ENCODE peak calls at places on chromosomes 1 and 21, in seven cellular contexts. A is AG04450, N is brain microvascular endothelial cell, U is Peyer's patch, I is progenitor cell of endocrine pancreas, V is AG10803, E is cardiac fibroblast. D is an unnamed sample.

GRCh38 chr1:155812878-155813277 is 44.1 kb downstream of the GON4L start:
- DNase-seq in U (no peak), V (no peak), I (no peak), E (no peak), A (no peak), N (no peak), D (no peak)

GRCh38 chr1:40919475-40920011 is 57.4 kb upstream of the CITED4 start:
- DNase-seq in I (peak), U (peak), A (no peak), V (no peak), E (no peak), N (no peak), D (no peak)

GRCh38 chr1:203170625-203171330 is 4.8 kb downstream of the MYBPH start:
- DNase-seq in E (no peak), V (no peak), I (no peak), N (no peak), U (no peak), A (no peak), D (no peak)

GRCh38 chr1:243596441-243597183 is 253.4 kb downstream of the AKT3 start:
- DNase-seq in N (peak), E (peak), U (no peak), A (peak), V (peak), I (no peak), D (peak)

GRCh38 chr21:16678479-16678878 is 834.4 kb upstream of the CXADR start:
- DNase-seq in A (no peak), N (no peak), V (peak), U (no peak), I (no peak), E (peak), D (no peak)

GRCh38 chr21:43849532-43850299 is 15.3 kb upstream of the AGPAT3 start:
- DNase-seq in E (no peak), N (no peak), V (no peak), U (no peak), I (no peak), A (no peak), D (no peak)

GRCh38 chr1:39692152-39693064 is 1.2 kb upstream of the HPCAL4 start:
- DNase-seq in I (no peak), U (peak), A (no peak), N (no peak), E (no peak), V (no peak), D (peak)

GRCh38 chr1:181251001-181251712 is 162.7 kb downstream of the IER5 start:
- DNase-seq in V (peak), I (no peak), A (peak), N (peak), E (peak), U (no peak), D (peak)

GRCh38 chr1:21451981-21452411 is 12.1 kb downstream of the NBPF3 start:
- DNase-seq in N (peak), E (peak), U (no peak), I (no peak), V (peak), A (no peak), D (peak)

GRCh38 chr1:183633676-183634343 is 1.8 kb downstream of the ARPC5 start:
- DNase-seq in U (no peak), V (peak), I (no peak), A (peak), E (peak), N (peak), D (peak)

GRCh38 chr1:236997361-236997760 is 6.9 kb downstream of the MT1HL1 start:
- DNase-seq in I (no peak), V (no peak), N (no peak), U (no peak), E (no peak), A (no peak), D (no peak)

GRCh38 chr1:38076038-38076437 is 29.4 kb upstream of the POU3F1 start:
- DNase-seq in N (no peak), E (peak), I (peak), U (no peak), V (peak), A (no peak), D (no peak)

GRCh38 chr1:27632387-27633297 is 2.3 kb downstream of the FGR start:
- DNase-seq in U (peak), V (no peak), E (no peak), N (no peak), I (no peak), A (no peak), D (no peak)

GRCh38 chr1:234893725-234894630 is 234.7 kb downstream of the TOMM20 start:
- DNase-seq in N (peak), V (peak), E (peak), U (no peak), I (no peak), A (no peak), D (peak)

GRCh38 chr1:16396591-16396990 is 29.5 kb downstream of the SZRD1 start:
- DNase-seq in V (peak), I (no peak), A (peak), N (peak), U (no peak), E (peak), D (peak)

GRCh38 chr1:204834752-204835151 is 35.9 kb upstream of the NFASC start:
- DNase-seq in U (no peak), N (no peak), E (no peak), A (no peak), I (no peak), V (no peak), D (no peak)

GRCh38 chr1:89953072-89953626 is 41.8 kb upstream of the ZNF326 start:
- DNase-seq in A (peak), N (peak), I (no peak), E (peak), U (peak), V (peak), D (peak)

GRCh38 chr1:198549863-198550262 is 9.4 kb upstream of the ATP6V1G3 start:
- DNase-seq in I (no peak), E (no peak), V (no peak), U (no peak), A (no peak), N (no peak), D (no peak)

GRCh38 chr1:113579256-113580018 is 179.8 kb downstream of the PHTF1 start:
- DNase-seq in E (peak), N (no peak), A (no peak), I (no peak), U (no peak), V (peak), D (no peak)

GRCh38 chr21:44020551-44020950 is 8.4 kb downstream of the TRAPPC10 start:
- DNase-seq in I (no peak), V (no peak), N (no peak), A (no peak), U (no peak), E (no peak), D (no peak)

GRCh38 chr1:30526652-30527345 is 196.6 kb downstream of the MATN1 start:
- DNase-seq in I (no peak), V (no peak), U (no peak), A (no peak), E (no peak), N (no peak), D (no peak)

GRCh38 chr1:204528677-204529076 is 12.5 kb downstream of the MDM4 start:
- DNase-seq in I (no peak), V (no peak), U (no peak), A (no peak), N (no peak), E (no peak), D (no peak)

GRCh38 chr1:214473392-214473791 is 78.0 kb downstream of the PTPN14 start:
- DNase-seq in N (no peak), E (peak), V (peak), A (peak), I (no peak), U (no peak), D (peak)

GRCh38 chr1:163195728-163196448 is 6.8 kb downstream of the RGS5 start:
- DNase-seq in I (no peak), N (peak), E (peak), U (no peak), V (no peak), A (no peak), D (peak)

GRCh38 chr1:102110591-102110990 is 113.9 kb upstream of the OLFM3 start:
- DNase-seq in E (no peak), I (no peak), N (no peak), V (no peak), A (no peak), U (no peak), D (no peak)

GRCh38 chr1:47181095-47181954 is 8.5 kb downstream of the PDZK1IP1 start:
- DNase-seq in I (no peak), V (no peak), N (no peak), A (no peak), U (no peak), E (no peak), D (no peak)

DNA sequence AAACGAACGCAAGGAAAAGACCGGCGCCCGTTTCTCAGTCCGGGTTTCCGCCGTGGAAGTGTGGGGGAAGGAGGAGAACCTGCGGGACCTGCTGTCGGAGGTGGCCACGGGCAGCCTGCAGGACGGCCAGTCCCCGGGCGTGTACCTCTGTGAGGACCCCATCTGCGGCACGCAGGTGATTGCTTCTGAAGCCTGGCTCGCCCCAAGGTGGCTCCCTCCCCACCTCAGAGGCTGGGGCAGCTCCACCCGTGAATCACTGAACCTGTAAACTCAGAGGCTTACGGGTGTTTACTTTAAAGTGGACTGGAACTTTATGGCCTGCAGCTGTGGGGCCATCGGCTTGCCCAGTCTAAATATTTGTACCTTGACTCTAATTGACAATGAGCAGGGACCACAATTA is 454.6 kb downstream of the KIF26B start:
- DNase-seq in N (no peak), A (no peak), U (no peak), I (no peak), V (no peak), E (no peak), D (no peak)
- TF ChIP-seq CTCF in N (no peak), A (no peak), U (no peak), I (no peak), V (no peak), E (no peak), D (no peak)

DNA sequence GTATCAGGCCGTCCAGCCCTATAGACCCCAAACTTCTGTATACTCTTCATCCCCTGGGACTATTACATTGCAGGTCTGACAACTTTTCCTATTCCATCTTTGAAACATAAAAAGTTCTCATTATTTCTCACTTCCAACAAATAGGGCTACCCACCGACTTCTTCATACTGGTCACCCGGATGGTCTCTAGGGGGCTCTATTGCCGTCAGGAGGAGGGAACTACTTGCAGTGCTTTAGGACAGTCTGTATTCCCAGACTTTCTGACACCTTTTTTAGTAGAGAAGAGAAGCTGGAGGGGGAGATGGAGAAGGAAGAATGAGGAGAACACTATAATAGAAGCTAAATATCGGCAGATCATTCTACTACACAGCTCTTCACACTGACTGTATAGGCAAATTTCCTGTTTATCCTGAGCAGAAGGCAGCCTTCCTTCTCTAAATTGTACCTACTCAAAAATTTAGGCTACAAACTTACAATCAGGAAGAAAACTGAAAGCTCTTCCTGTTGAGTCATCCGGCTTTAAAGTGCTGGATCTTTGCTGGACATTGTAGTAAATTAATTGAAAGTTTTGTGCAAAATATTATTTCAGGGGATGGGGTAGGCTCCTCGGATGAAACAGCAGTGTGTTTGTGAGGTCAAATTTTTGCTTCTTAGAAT is 54.6 kb downstream of the CDC7 start:
- DNase-seq in I (no peak), U (no peak), V (peak), N (no peak), E (peak), A (no peak), D (no peak)
- TF ChIP-seq CTCF in I (peak), U (no peak), V (no peak), N (peak), E (no peak), A (peak), D (no peak)

DNA sequence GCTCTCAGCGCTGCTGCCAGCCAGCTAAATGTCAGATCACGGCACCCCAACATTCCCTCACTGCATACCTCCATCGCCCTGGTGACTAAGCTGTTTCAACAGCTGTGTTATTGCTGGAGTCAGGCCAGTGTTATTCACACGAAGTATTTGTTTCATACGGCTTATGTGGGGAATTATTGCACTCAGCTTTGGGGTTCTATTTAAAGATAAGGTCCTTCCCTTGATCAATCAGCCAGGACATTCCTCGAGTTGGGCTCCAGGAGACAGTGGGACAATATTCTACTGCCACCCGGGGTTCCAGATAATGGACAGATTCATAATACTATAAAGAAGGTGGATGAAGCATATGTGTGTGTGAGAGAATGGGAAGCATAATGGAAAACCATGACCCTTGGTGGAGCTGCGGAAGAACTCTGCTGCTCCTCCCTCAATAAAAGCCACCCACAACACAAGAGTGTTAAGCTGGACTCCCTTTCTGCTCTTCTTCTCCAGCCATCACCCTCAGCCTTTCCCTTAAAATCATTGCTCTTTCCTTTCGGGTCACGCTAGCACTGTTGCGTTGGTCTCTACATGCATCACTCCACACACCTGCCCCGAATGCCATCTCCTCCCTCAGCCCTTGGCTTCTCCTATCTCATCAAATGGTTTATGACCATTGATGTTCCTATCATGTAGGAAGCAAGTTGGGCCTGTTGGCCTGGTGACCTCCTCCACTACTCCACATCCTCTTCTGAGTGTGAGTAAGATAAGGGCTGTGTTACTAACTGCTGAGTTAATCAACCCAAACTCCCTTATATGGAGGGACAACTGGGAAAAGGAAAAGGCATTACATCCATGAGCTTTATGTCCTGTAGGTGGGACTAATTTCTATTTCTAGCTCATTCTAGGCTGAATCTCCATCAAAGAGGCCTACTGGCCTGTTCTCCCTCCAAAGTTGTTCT is 57.9 kb downstream of the WLS start:
- DNase-seq in A (peak), U (peak), E (peak), I (no peak), V (peak), N (peak), D (peak)
- TF ChIP-seq CTCF in A (no peak), U (no peak), E (no peak), I (no peak), V (no peak), N (no peak), D (no peak)

GRCh38 chr1:13627128-13627527 is 43.5 kb downstream of the PDPN start:
- DNase-seq in I (no peak), U (no peak), E (no peak), V (no peak), N (no peak), A (no peak), D (no peak)

GRCh38 chr1:13628218-13628617 is 44.6 kb downstream of the PDPN start:
- DNase-seq in V (no peak), U (no peak), I (no peak), E (no peak), N (no peak), A (no peak), D (no peak)

GRCh38 chr1:13623021-13623637 is 39.5 kb downstream of the PDPN start:
- DNase-seq in A (no peak), V (no peak), N (no peak), I (no peak), E (no peak), U (no peak), D (no peak)

GRCh38 chr1:13624526-13624925 is 40.9 kb downstream of the PDPN start:
- DNase-seq in A (no peak), V (no peak), N (no peak), I (no peak), E (no peak), U (no peak), D (no peak)

DNA sequence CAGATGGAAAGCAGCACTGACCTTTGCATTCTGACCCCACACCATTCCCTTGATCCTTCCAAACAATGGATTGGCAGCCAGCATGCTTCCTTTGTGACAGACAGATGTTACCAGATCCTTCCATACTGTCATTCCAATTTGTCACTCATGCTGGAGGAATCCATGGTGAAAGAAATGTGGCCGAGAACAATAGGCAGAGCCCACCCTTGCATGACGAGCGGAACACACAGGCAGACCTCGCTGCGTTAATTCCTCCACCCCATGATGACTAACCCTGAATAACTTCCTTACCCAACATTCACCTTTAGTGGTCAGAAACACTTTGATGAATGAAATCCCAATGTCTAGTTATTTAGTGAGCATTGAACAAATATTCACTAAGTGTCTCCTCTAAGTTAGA is 45.1 kb downstream of the PDPN start:
- DNase-seq in E (no peak), A (no peak), V (no peak), N (no peak), I (no peak), U (no peak), D (no peak)
- TF ChIP-seq CTCF in E (no peak), A (no peak), V (no peak), N (no peak), I (no peak), U (no peak), D (no peak)

GRCh38 chr1:50978144-50978851 is 8.3 kb downstream of the CDKN2C start:
- DNase-seq in V (peak), U (peak), I (peak), A (no peak), E (peak), N (no peak), D (peak)
- TF ChIP-seq CTCF in V (no peak), U (no peak), I (no peak), A (no peak), E (no peak), N (no peak), D (no peak)